ENCODE peak calls at places on chromosomes 2 and 18, in eight cellular contexts. One of them, this sample, is unnamed.

GRCh38 chr18:68991281-68991680 is 193.4 kb downstream of the CCDC102B start:
- DNase-seq in kidney epithelial cell: peak
- DNase-seq in fibroblast of pulmonary artery: peak
- DNase-seq in RWPE2: no peak
- DNase-seq in suprapubic skin: no peak
- DNase-seq in pancreas: no peak
- DNase-seq in RWPE1: no peak
- DNase-seq in tibial artery: no peak
- DNase-seq in this sample: no peak

GRCh38 chr2:40803900-40804299 is 352.0 kb upstream of the SLC8A1 start:
- DNase-seq in RWPE2: no peak
- DNase-seq in kidney epithelial cell: peak
- DNase-seq in pancreas: no peak
- DNase-seq in suprapubic skin: no peak
- DNase-seq in fibroblast of pulmonary artery: no peak
- DNase-seq in RWPE1: no peak
- DNase-seq in tibial artery: no peak
- DNase-seq in this sample: no peak

GRCh38 chr2:74835831-74836674 is 2.1 kb downstream of the HK2 start:
- DNase-seq in pancreas: no peak
- DNase-seq in RWPE1: peak
- DNase-seq in tibial artery: no peak
- DNase-seq in fibroblast of pulmonary artery: peak
- DNase-seq in suprapubic skin: no peak
- DNase-seq in RWPE2: no peak
- DNase-seq in kidney epithelial cell: no peak
- DNase-seq in this sample: no peak

GRCh38 chr18:57837917-57838548 is 34.9 kb upstream of the ATP8B1 start:
- DNase-seq in suprapubic skin: no peak
- DNase-seq in tibial artery: no peak
- DNase-seq in fibroblast of pulmonary artery: peak
- DNase-seq in kidney epithelial cell: peak
- DNase-seq in RWPE1: no peak
- DNase-seq in RWPE2: no peak
- DNase-seq in pancreas: no peak
- DNase-seq in this sample: no peak

GRCh38 chr2:46800625-46801024 is 115.0 kb downstream of the MCFD2 start:
- DNase-seq in pancreas: no peak
- DNase-seq in tibial artery: peak
- DNase-seq in RWPE1: no peak
- DNase-seq in RWPE2: no peak
- DNase-seq in kidney epithelial cell: no peak
- DNase-seq in fibroblast of pulmonary artery: no peak
- DNase-seq in suprapubic skin: no peak
- DNase-seq in this sample: no peak

GRCh38 chr2:226797289-226797988 is 2.2 kb downstream of the IRS1 start:
- DNase-seq in suprapubic skin: peak
- DNase-seq in kidney epithelial cell: no peak
- DNase-seq in fibroblast of pulmonary artery: no peak
- DNase-seq in RWPE1: no peak
- DNase-seq in RWPE2: peak
- DNase-seq in tibial artery: peak
- DNase-seq in pancreas: peak
- DNase-seq in this sample: peak

GRCh38 chr2:117832905-117833613 is 18.6 kb downstream of the DDX18 start:
- DNase-seq in kidney epithelial cell: no peak
- DNase-seq in RWPE2: no peak
- DNase-seq in pancreas: no peak
- DNase-seq in RWPE1: peak
- DNase-seq in suprapubic skin: no peak
- DNase-seq in fibroblast of pulmonary artery: peak
- DNase-seq in tibial artery: no peak
- DNase-seq in this sample: no peak

GRCh38 chr2:77487074-77487803 is 34.9 kb downstream of the LRRTM4 start:
- DNase-seq in RWPE2: peak
- DNase-seq in kidney epithelial cell: no peak
- DNase-seq in fibroblast of pulmonary artery: no peak
- DNase-seq in suprapubic skin: no peak
- DNase-seq in RWPE1: no peak
- DNase-seq in pancreas: no peak
- DNase-seq in tibial artery: no peak
- DNase-seq in this sample: peak

GRCh38 chr2:80380767-80381166 is 76.2 kb upstream of the LRRTM1 start:
- DNase-seq in fibroblast of pulmonary artery: no peak
- DNase-seq in RWPE2: no peak
- DNase-seq in RWPE1: no peak
- DNase-seq in kidney epithelial cell: no peak
- DNase-seq in tibial artery: no peak
- DNase-seq in pancreas: no peak
- DNase-seq in suprapubic skin: no peak
- DNase-seq in this sample: no peak

GRCh38 chr2:26575836-26576564 is 65.2 kb downstream of the CIB4 start:
- DNase-seq in pancreas: no peak
- DNase-seq in fibroblast of pulmonary artery: no peak
- DNase-seq in suprapubic skin: no peak
- DNase-seq in RWPE2: no peak
- DNase-seq in kidney epithelial cell: no peak
- DNase-seq in tibial artery: peak
- DNase-seq in RWPE1: no peak
- DNase-seq in this sample: peak

GRCh38 chr18:26545335-26545734 is 3.0 kb downstream of the KCTD1 start:
- DNase-seq in RWPE1: no peak
- DNase-seq in suprapubic skin: no peak
- DNase-seq in RWPE2: no peak
- DNase-seq in pancreas: no peak
- DNase-seq in kidney epithelial cell: no peak
- DNase-seq in tibial artery: no peak
- DNase-seq in fibroblast of pulmonary artery: no peak
- DNase-seq in this sample: no peak

GRCh38 chr2:231399853-231400667 is 4.5 kb downstream of the B3GNT7 start:
- DNase-seq in kidney epithelial cell: no peak
- DNase-seq in RWPE1: no peak
- DNase-seq in pancreas: peak
- DNase-seq in RWPE2: no peak
- DNase-seq in suprapubic skin: no peak
- DNase-seq in fibroblast of pulmonary artery: peak
- DNase-seq in tibial artery: no peak
- DNase-seq in this sample: no peak

GRCh38 chr2:32864337-32864736 is 82.4 kb upstream of the LTBP1 start:
- DNase-seq in RWPE2: no peak
- DNase-seq in kidney epithelial cell: no peak
- DNase-seq in tibial artery: no peak
- DNase-seq in pancreas: no peak
- DNase-seq in RWPE1: no peak
- DNase-seq in suprapubic skin: no peak
- DNase-seq in fibroblast of pulmonary artery: peak
- DNase-seq in this sample: no peak

GRCh38 chr2:202278944-202279343 is 13.4 kb downstream of the NOP58 start:
- DNase-seq in pancreas: no peak
- DNase-seq in RWPE1: peak
- DNase-seq in fibroblast of pulmonary artery: peak
- DNase-seq in suprapubic skin: no peak
- DNase-seq in RWPE2: no peak
- DNase-seq in kidney epithelial cell: no peak
- DNase-seq in tibial artery: no peak
- DNase-seq in this sample: no peak

GRCh38 chr2:33058716-33059451 is 112.1 kb downstream of the LTBP1 start:
- DNase-seq in RWPE1: no peak
- DNase-seq in pancreas: no peak
- DNase-seq in suprapubic skin: no peak
- DNase-seq in tibial artery: no peak
- DNase-seq in RWPE2: no peak
- DNase-seq in kidney epithelial cell: no peak
- DNase-seq in fibroblast of pulmonary artery: no peak
- DNase-seq in this sample: no peak

GRCh38 chr2:241898681-241899270 is 29.2 kb downstream of the RTP5 start:
- DNase-seq in fibroblast of pulmonary artery: no peak
- DNase-seq in RWPE2: no peak
- DNase-seq in kidney epithelial cell: no peak
- DNase-seq in pancreas: peak
- DNase-seq in RWPE1: no peak
- DNase-seq in suprapubic skin: peak
- DNase-seq in tibial artery: no peak
- DNase-seq in this sample: no peak

GRCh38 chr2:176822060-176822459 is 390.5 kb upstream of the HNRNPA3 start:
- DNase-seq in RWPE2: no peak
- DNase-seq in pancreas: no peak
- DNase-seq in RWPE1: no peak
- DNase-seq in kidney epithelial cell: no peak
- DNase-seq in suprapubic skin: no peak
- DNase-seq in fibroblast of pulmonary artery: no peak
- DNase-seq in tibial artery: no peak
- DNase-seq in this sample: no peak

GRCh38 chr2:176817061-176817565 is 395.5 kb upstream of the HNRNPA3 start:
- DNase-seq in kidney epithelial cell: no peak
- DNase-seq in fibroblast of pulmonary artery: no peak
- DNase-seq in RWPE1: no peak
- DNase-seq in pancreas: no peak
- DNase-seq in suprapubic skin: no peak
- DNase-seq in RWPE2: no peak
- DNase-seq in tibial artery: no peak
- DNase-seq in this sample: no peak

GRCh38 chr2:176826356-176826755 is 386.2 kb upstream of the HNRNPA3 start:
- DNase-seq in pancreas: no peak
- DNase-seq in fibroblast of pulmonary artery: no peak
- DNase-seq in tibial artery: no peak
- DNase-seq in RWPE1: no peak
- DNase-seq in RWPE2: no peak
- DNase-seq in suprapubic skin: no peak
- DNase-seq in kidney epithelial cell: no peak
- DNase-seq in this sample: no peak

GRCh38 chr2:176818653-176819052 is 393.9 kb upstream of the HNRNPA3 start:
- DNase-seq in RWPE2: no peak
- DNase-seq in pancreas: no peak
- DNase-seq in tibial artery: no peak
- DNase-seq in suprapubic skin: no peak
- DNase-seq in RWPE1: no peak
- DNase-seq in kidney epithelial cell: no peak
- DNase-seq in fibroblast of pulmonary artery: no peak
- DNase-seq in this sample: no peak

DNA sequence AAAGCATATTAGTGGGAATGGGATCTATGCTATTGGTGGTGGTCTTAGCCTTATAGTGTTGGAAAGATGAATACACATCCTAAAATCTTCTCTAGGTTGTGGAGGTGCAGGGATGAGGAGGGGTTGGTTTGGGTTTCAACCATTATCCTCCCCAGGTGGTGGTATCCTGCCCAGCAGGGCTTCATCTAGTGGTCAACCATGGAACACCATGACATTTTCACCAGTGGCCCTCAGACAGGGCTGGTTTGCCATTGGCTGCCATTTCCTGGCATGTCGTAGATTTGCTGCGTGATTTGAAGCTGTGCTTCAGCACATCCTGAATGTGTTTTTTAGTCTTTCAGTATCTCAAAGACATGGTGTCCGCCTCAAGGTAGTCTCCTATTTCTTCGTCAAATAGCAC is 391.2 kb upstream of the HNRNPA3 start:
- DNase-seq in RWPE1: no peak
- DNase-seq in suprapubic skin: no peak
- DNase-seq in RWPE2: no peak
- DNase-seq in tibial artery: no peak
- DNase-seq in kidney epithelial cell: no peak
- DNase-seq in fibroblast of pulmonary artery: no peak
- DNase-seq in pancreas: no peak
- DNase-seq in this sample: no peak
- TF ChIP-seq CTCF in RWPE1: no peak
- TF ChIP-seq CTCF in suprapubic skin: no peak
- TF ChIP-seq CTCF in RWPE2: no peak
- TF ChIP-seq CTCF in tibial artery: no peak
- TF ChIP-seq CTCF in kidney epithelial cell: peak
- TF ChIP-seq CTCF in fibroblast of pulmonary artery: no peak
- TF ChIP-seq CTCF in pancreas: no peak
- TF ChIP-seq CTCF in this sample: no peak

GRCh38 chr2:204282525-204282924 is 262.8 kb upstream of the PARD3B start:
- DNase-seq in fibroblast of pulmonary artery: no peak
- DNase-seq in RWPE2: no peak
- DNase-seq in tibial artery: no peak
- DNase-seq in suprapubic skin: no peak
- DNase-seq in pancreas: no peak
- DNase-seq in RWPE1: no peak
- DNase-seq in kidney epithelial cell: peak
- DNase-seq in this sample: no peak
- TF ChIP-seq CTCF in fibroblast of pulmonary artery: no peak
- TF ChIP-seq CTCF in RWPE2: no peak
- TF ChIP-seq CTCF in tibial artery: no peak
- TF ChIP-seq CTCF in suprapubic skin: no peak
- TF ChIP-seq CTCF in pancreas: no peak
- TF ChIP-seq CTCF in RWPE1: no peak
- TF ChIP-seq CTCF in kidney epithelial cell: no peak
- TF ChIP-seq CTCF in this sample: no peak

DNA sequence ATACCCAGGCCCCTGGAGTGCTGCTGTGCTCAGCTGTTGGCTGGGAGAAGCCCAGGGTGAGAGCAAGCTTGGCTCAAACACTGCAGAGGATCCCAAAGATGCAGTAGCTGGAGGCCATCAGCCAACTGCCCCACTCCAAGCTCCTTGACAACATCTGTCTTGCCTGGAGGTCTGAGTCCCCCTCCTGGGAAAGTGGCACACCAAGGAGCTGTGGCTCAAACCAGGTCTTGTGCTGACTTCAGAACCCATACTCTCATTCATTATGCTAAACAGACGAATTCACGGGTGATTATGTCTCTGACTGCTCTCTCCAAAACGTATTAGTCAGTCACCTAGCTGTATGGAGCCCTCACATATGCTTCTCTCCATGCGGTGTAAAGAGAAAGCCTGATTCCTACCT is 206.1 kb downstream of the TTC32 start:
- DNase-seq in pancreas: no peak
- DNase-seq in fibroblast of pulmonary artery: no peak
- DNase-seq in tibial artery: no peak
- DNase-seq in suprapubic skin: no peak
- DNase-seq in RWPE2: no peak
- DNase-seq in RWPE1: no peak
- DNase-seq in kidney epithelial cell: no peak
- DNase-seq in this sample: no peak
- TF ChIP-seq CTCF in pancreas: no peak
- TF ChIP-seq CTCF in fibroblast of pulmonary artery: no peak
- TF ChIP-seq CTCF in tibial artery: no peak
- TF ChIP-seq CTCF in suprapubic skin: no peak
- TF ChIP-seq CTCF in RWPE2: no peak
- TF ChIP-seq CTCF in RWPE1: no peak
- TF ChIP-seq CTCF in kidney epithelial cell: no peak
- TF ChIP-seq CTCF in this sample: no peak

DNA sequence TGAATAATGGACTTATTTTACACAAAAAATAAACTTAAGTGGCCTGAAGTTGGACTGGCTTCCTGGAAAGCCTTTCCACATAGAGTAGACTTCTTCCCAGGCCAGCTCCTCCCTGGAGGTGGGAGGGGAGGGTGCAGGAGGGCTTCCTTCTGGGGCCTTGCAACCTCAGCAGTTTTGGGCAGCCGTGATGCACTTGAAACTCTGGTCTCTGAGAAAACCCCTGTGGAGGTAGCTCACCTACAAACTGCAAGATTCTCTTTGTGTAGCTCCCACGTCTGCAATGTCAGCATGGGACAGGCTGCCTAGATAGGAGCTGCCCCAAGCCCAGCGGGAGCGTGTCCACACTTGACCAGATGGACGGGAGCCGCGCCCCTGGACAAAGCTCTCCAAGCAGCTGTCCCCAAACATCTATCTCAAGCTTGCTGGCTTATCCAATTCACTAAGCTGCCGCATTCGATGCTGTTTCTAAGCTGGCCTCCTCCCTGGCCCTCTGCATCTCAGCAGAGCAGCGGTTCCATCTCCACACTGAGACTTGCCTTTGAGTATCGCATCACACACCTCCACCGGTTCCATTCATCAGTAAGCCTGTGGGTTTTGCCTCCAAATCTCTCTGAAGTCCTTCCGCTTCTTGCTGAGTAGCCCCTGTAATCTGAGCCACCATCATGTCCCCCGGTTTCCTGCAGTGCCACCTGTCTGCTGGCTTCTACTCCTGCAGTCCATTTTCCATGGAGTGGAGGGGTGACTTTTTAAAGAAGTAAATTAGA is 1.6 kb upstream of the LPIN1 start:
- DNase-seq in RWPE1: no peak
- DNase-seq in kidney epithelial cell: no peak
- DNase-seq in tibial artery: no peak
- DNase-seq in suprapubic skin: no peak
- DNase-seq in pancreas: no peak
- DNase-seq in RWPE2: no peak
- DNase-seq in fibroblast of pulmonary artery: peak
- DNase-seq in this sample: no peak
- TF ChIP-seq CTCF in RWPE1: peak
- TF ChIP-seq CTCF in kidney epithelial cell: peak
- TF ChIP-seq CTCF in tibial artery: no peak
- TF ChIP-seq CTCF in suprapubic skin: no peak
- TF ChIP-seq CTCF in pancreas: no peak
- TF ChIP-seq CTCF in RWPE2: peak
- TF ChIP-seq CTCF in fibroblast of pulmonary artery: peak
- TF ChIP-seq CTCF in this sample: peak

This sample was measured in chondrocyte.